ENCODE peak calls at places on chromosomes 12 and 14, in four cellular contexts. F, D, T and L are unnamed samples.

GRCh38 chr14:86091811-86092210 is 561.9 kb downstream of the FLRT2 start:
- DNase-seq in F (peak), D (peak), T (no peak), L (no peak)

GRCh38 chr12:120041386-120042231 is 52.6 kb downstream of the BICDL1 start:
- DNase-seq in F (peak), D (no peak), T (no peak), L (no peak)

GRCh38 chr12:40802656-40803055 is 110.4 kb downstream of the CNTN1 start:
- DNase-seq in F (no peak), D (no peak), T (no peak), L (no peak)

GRCh38 chr12:111084172-111084571 is 163.8 kb upstream of the MYL2 start:
- DNase-seq in F (no peak), D (no peak), T (no peak), L (no peak)

GRCh38 chr12:14937014-14937413 is 1.3 kb downstream of the ERP27 start:
- DNase-seq in F (no peak), D (no peak), T (no peak), L (no peak)

GRCh38 chr12:132362966-132363660 is 33.7 kb upstream of the GALNT9 start:
- DNase-seq in F (no peak), D (no peak), T (no peak), L (no peak)

GRCh38 chr12:130686511-130686981 is 29.6 kb downstream of the RIMBP2 start:
- DNase-seq in F (peak), D (no peak), T (no peak), L (no peak)

GRCh38 chr14:76320486-76320885 is 55.5 kb upstream of the ESRRB start:
- DNase-seq in F (no peak), D (no peak), T (no peak), L (no peak)

GRCh38 chr14:23640524-23641141 is 4.5 kb downstream of the DHRS2 start:
- DNase-seq in F (peak), D (peak), T (no peak), L (peak)

GRCh38 chr14:104387385-104388010 is 192.1 kb upstream of the C14orf180 start:
- DNase-seq in F (no peak), D (no peak), T (no peak), L (peak)

GRCh38 chr14:98840076-98840475 is 431.9 kb downstream of the BCL11B start:
- DNase-seq in F (peak), D (no peak), T (no peak), L (peak)

GRCh38 chr12:57146925-57147640 is at the start of gene LRP1-AS:
- DNase-seq in F (no peak), D (no peak), T (no peak), L (no peak)

GRCh38 chr14:71539660-71540285 is 392.5 kb upstream of the RGS6 start:
- DNase-seq in F (no peak), D (no peak), T (no peak), L (no peak)

GRCh38 chr14:66503532-66503931 is 4.4 kb upstream of the GPHN start:
- DNase-seq in F (no peak), D (peak), T (no peak), L (no peak)

DNA sequence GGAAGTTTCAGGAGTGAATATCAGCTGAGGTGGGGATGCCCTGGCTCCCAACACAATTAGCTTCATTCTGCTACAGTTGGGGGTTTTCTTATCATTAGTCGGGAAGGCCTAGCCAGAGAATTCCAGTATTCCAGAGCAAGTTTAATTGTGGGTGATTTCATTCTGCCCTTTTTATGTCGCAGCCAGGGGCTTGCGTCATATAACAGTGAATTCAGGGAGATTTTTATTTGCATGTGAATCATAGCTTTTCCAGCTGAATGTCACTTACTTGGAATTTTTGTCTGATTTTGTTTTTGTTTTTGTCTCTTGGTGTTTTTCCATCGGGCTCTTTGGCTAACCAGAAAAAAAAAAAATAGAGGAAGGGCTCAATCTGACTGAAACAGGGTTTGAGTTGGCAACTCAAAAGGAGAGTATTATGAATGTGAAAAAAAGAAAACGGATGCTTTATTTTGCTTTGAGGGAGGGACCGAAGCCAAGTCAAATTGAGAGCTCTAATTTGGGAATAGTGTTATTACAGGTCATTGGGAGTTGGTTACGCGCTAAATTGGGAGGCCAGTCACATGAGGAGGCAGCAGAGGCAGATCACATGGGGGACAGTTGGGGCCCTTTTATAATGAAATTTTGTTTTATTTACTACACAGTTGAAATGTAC is 119.4 kb downstream of the SAMD4A start:
- DNase-seq in F (no peak), D (peak), T (no peak), L (no peak)
- H3K27ac ChIP-seq in F (no peak), D (peak), T (no peak), L (no peak)

GRCh38 chr12:4289334-4289878 is 15.8 kb downstream of the CCND2 start:
- DNase-seq in F (no peak), D (no peak), T (no peak), L (no peak)

GRCh38 chr12:4290011-4290790 is 16.6 kb downstream of the CCND2 start:
- DNase-seq in F (no peak), D (no peak), T (no peak), L (no peak)

GRCh38 chr12:4286771-4287317 is 13.3 kb downstream of the CCND2 start:
- DNase-seq in F (no peak), D (no peak), T (no peak), L (no peak)

GRCh38 chr12:4287325-4288290 is 14.0 kb downstream of the CCND2 start:
- DNase-seq in F (no peak), D (no peak), T (no peak), L (no peak)

DNA sequence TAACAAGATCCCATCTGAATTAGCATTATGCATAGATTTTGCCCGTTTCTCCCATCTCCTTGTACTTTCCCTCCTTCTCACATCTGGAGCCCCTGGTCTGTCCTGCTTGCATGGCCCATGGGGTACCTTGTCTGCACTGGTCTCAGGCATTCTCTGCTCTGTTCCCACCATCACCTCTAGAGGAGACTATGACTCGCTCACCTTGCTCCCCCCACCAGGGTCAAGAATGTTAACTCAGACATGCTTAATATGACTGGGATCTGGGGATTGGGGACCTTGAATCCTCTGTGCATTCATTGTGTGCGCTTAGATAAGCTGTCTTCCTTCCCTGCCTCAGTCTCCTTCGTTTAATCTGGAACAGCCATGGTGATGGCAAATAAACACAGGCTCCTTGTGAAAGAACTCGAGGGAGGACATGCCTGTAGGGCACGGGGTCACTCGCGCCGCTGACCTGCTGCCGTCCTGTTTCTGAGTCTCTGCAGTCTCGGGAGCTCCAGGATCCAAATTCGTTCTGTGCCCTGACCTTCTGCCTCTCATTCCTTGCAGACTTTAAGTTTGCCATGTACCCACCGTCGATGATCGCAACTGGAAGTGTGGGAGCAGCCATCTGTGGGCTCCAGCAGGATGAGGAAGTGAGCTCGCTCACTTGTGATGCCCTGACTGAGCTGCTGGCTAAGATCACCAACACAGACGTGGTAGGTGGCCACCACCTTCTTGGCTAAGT is 14.9 kb downstream of the CCND2 start:
- DNase-seq in F (no peak), D (no peak), T (no peak), L (no peak)
- H3K23ac ChIP-seq in F (no peak), D (no peak), T (no peak), L (no peak)

DNA sequence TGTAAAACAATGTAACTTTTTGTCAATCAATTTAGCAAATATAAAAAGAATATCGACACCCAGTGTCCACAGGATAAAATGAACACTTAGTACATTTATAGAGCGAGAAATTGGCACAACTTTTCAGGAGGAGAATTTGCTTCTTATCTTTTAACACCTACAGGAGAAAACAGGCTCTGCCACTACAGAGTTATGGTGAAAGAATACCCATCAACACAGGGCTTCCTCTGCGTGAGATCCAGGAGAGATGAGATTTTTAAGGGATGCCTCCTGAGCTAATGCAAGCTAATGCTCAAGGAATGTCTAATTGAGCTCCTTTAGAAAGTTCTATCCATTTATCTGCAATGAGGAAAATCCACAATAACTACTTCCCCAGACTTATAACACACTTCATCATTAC is 7.8 kb downstream of the TBPL2 start:
- DNase-seq in F (peak), D (no peak), T (no peak), L (no peak)
- H3K56ac ChIP-seq in F (no peak), D (no peak), T (no peak), L (no peak)

GRCh38 chr12:43332977-43333649 is 218.9 kb downstream of the ADAMTS20 start:
- DNase-seq in F (peak), D (peak), T (no peak), L (no peak)
- H3K27ac ChIP-seq in F (no peak), D (no peak), T (no peak), L (no peak)

GRCh38 chr14:34982421-34983147 is at the start of gene SRP54:
- DNase-seq in F (peak), D (peak), T (peak), L (peak)
- H3K23ac ChIP-seq in F (peak), D (peak), T (no peak), L (no peak)

GRCh38 chr12:109434556-109434955 is 42.5 kb downstream of the KCTD10 start:
- DNase-seq in F (no peak), D (no peak), T (no peak), L (no peak)
- H3K56ac ChIP-seq in F (no peak), D (no peak), T (no peak), L (no peak)

GRCh38 chr14:68938515-68939423 is 40.3 kb downstream of the ACTN1 start:
- DNase-seq in F (peak), D (peak), T (no peak), L (no peak)
- H3K27ac ChIP-seq in F (peak), D (peak), T (no peak), L (no peak)

DNA sequence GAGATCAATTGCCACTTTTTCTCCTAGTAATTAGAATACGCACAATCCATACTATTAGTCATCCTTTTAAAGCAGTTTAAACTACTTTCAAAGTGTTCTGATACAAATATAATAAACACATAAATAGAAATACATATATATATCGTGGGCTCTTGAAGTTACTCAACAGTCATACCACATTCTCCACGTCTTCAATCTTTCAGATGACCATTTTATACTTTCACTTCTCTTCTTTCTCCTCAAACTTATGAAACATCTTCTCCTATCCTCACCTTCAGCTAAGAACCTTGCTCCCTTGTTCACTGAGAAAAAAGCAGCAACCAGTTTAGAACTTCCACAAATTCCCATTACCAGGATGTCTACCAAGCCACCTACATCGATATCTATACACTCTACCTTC is 19.2 kb downstream of the CEP290 start:
- DNase-seq in F (no peak), D (no peak), T (no peak), L (no peak)
- H3K23ac ChIP-seq in F (no peak), D (no peak), T (no peak), L (no peak)

GRCh38 chr12:20415641-20416040 is 47.3 kb downstream of the PDE3A start:
- DNase-seq in F (no peak), D (no peak), T (no peak), L (no peak)
- H3K56ac ChIP-seq in F (no peak), D (no peak), T (no peak), L (no peak)